ENCODE peak calls at places on chromosomes 13 and 19, in eight cellular contexts. One of them, this sample, is unnamed.
A peak's percentile ranks its signal among the peaks of the same experiment; 100 is the strongest.

GRCh38 chr13:40498461-40498860 is 168.0 kb downstream of the FOXO1 start:
- DNase-seq in tibial artery: no peak
- DNase-seq in fibroblast of lung: no peak
- DNase-seq in ovary: no peak
- DNase-seq in AG04450: no peak
- DNase-seq in esophagus squamous epithelium: no peak
- DNase-seq in psoas muscle: no peak
- DNase-seq in lung: no peak
- DNase-seq in this sample: no peak

GRCh38 chr13:98542568-98543379 is 34.1 kb downstream of the STK24 start:
- DNase-seq in AG04450: no peak
- DNase-seq in tibial artery: peak; percentile 46
- DNase-seq in lung: no peak
- DNase-seq in ovary: no peak
- DNase-seq in esophagus squamous epithelium: no peak
- DNase-seq in fibroblast of lung: no peak
- DNase-seq in psoas muscle: no peak
- DNase-seq in this sample: no peak

GRCh38 chr19:38898788-38899446 is 501 bp downstream of the SIRT2 start:
- DNase-seq in esophagus squamous epithelium: no peak
- DNase-seq in psoas muscle: no peak
- DNase-seq in fibroblast of lung: peak; percentile 12
- DNase-seq in AG04450: no peak
- DNase-seq in tibial artery: no peak
- DNase-seq in ovary: no peak
- DNase-seq in lung: peak; percentile 42
- DNase-seq in this sample: no peak

GRCh38 chr13:22144806-22145205 is 473.9 kb downstream of the FGF9 start:
- DNase-seq in ovary: no peak
- DNase-seq in esophagus squamous epithelium: no peak
- DNase-seq in fibroblast of lung: no peak
- DNase-seq in AG04450: no peak
- DNase-seq in lung: no peak
- DNase-seq in psoas muscle: no peak
- DNase-seq in tibial artery: no peak
- DNase-seq in this sample: no peak

GRCh38 chr19:41189425-41190065 is 3.5 kb upstream of the CYP2S1 start:
- DNase-seq in tibial artery: no peak
- DNase-seq in lung: no peak
- DNase-seq in AG04450: no peak
- DNase-seq in fibroblast of lung: no peak
- DNase-seq in esophagus squamous epithelium: no peak
- DNase-seq in psoas muscle: no peak
- DNase-seq in ovary: no peak
- DNase-seq in this sample: no peak

GRCh38 chr19:29591670-29592069 is 14.4 kb upstream of the POP4 start:
- DNase-seq in esophagus squamous epithelium: no peak
- DNase-seq in AG04450: no peak
- DNase-seq in tibial artery: no peak
- DNase-seq in ovary: no peak
- DNase-seq in lung: no peak
- DNase-seq in psoas muscle: no peak
- DNase-seq in fibroblast of lung: no peak
- DNase-seq in this sample: no peak

GRCh38 chr13:29901714-29902631 is 51.6 kb upstream of the UBL3 start:
- DNase-seq in lung: peak; percentile 56
- DNase-seq in AG04450: peak; percentile 92
- DNase-seq in psoas muscle: no peak
- DNase-seq in esophagus squamous epithelium: no peak
- DNase-seq in ovary: no peak
- DNase-seq in tibial artery: no peak
- DNase-seq in fibroblast of lung: peak; percentile 96
- DNase-seq in this sample: no peak

GRCh38 chr13:84192125-84192524 is 309.9 kb upstream of the SLITRK1 start:
- DNase-seq in tibial artery: no peak
- DNase-seq in esophagus squamous epithelium: no peak
- DNase-seq in fibroblast of lung: peak; percentile 47
- DNase-seq in ovary: no peak
- DNase-seq in lung: no peak
- DNase-seq in AG04450: peak; percentile 67
- DNase-seq in psoas muscle: no peak
- DNase-seq in this sample: no peak

GRCh38 chr19:46451352-46451751 is 20.0 kb downstream of the PNMA8A start:
- DNase-seq in lung: no peak
- DNase-seq in psoas muscle: no peak
- DNase-seq in AG04450: no peak
- DNase-seq in tibial artery: no peak
- DNase-seq in ovary: no peak
- DNase-seq in esophagus squamous epithelium: no peak
- DNase-seq in fibroblast of lung: no peak
- DNase-seq in this sample: peak; percentile 86

GRCh38 chr19:54282706-54283105 is 1.8 kb upstream of the LILRB2 start:
- DNase-seq in fibroblast of lung: no peak
- DNase-seq in tibial artery: no peak
- DNase-seq in AG04450: no peak
- DNase-seq in psoas muscle: no peak
- DNase-seq in ovary: no peak
- DNase-seq in esophagus squamous epithelium: no peak
- DNase-seq in lung: no peak
- DNase-seq in this sample: no peak

GRCh38 chr19:18419699-18420460 is 682 bp downstream of the SSBP4 start:
- DNase-seq in psoas muscle: peak; percentile 51
- DNase-seq in lung: no peak
- DNase-seq in ovary: peak; percentile 67
- DNase-seq in esophagus squamous epithelium: no peak
- DNase-seq in fibroblast of lung: no peak
- DNase-seq in tibial artery: peak; percentile 51
- DNase-seq in AG04450: no peak
- DNase-seq in this sample: no peak

GRCh38 chr19:40614595-40615411 is 13.6 kb downstream of the LTBP4 start:
- DNase-seq in psoas muscle: peak; percentile 81
- DNase-seq in lung: peak; percentile 76
- DNase-seq in fibroblast of lung: peak; percentile 98
- DNase-seq in esophagus squamous epithelium: peak; percentile 27
- DNase-seq in ovary: peak; percentile 85
- DNase-seq in AG04450: peak; percentile 96
- DNase-seq in tibial artery: peak; percentile 92
- DNase-seq in this sample: no peak

GRCh38 chr13:35711909-35712308 is 235.4 kb upstream of the MAB21L1 start:
- DNase-seq in AG04450: no peak
- DNase-seq in tibial artery: no peak
- DNase-seq in lung: no peak
- DNase-seq in ovary: no peak
- DNase-seq in esophagus squamous epithelium: no peak
- DNase-seq in fibroblast of lung: no peak
- DNase-seq in psoas muscle: no peak
- DNase-seq in this sample: no peak

GRCh38 chr13:102028198-102028597 is 373.6 kb downstream of the FGF14 start:
- DNase-seq in AG04450: no peak
- DNase-seq in psoas muscle: no peak
- DNase-seq in lung: no peak
- DNase-seq in tibial artery: no peak
- DNase-seq in ovary: no peak
- DNase-seq in fibroblast of lung: no peak
- DNase-seq in esophagus squamous epithelium: no peak
- DNase-seq in this sample: no peak

GRCh38 chr19:33325920-33326319 is 23.6 kb upstream of the CEBPA start:
- DNase-seq in tibial artery: peak; percentile 67
- DNase-seq in psoas muscle: peak; percentile 72
- DNase-seq in fibroblast of lung: peak; percentile 72
- DNase-seq in ovary: no peak
- DNase-seq in lung: no peak
- DNase-seq in AG04450: no peak
- DNase-seq in esophagus squamous epithelium: no peak
- DNase-seq in this sample: no peak

DNA sequence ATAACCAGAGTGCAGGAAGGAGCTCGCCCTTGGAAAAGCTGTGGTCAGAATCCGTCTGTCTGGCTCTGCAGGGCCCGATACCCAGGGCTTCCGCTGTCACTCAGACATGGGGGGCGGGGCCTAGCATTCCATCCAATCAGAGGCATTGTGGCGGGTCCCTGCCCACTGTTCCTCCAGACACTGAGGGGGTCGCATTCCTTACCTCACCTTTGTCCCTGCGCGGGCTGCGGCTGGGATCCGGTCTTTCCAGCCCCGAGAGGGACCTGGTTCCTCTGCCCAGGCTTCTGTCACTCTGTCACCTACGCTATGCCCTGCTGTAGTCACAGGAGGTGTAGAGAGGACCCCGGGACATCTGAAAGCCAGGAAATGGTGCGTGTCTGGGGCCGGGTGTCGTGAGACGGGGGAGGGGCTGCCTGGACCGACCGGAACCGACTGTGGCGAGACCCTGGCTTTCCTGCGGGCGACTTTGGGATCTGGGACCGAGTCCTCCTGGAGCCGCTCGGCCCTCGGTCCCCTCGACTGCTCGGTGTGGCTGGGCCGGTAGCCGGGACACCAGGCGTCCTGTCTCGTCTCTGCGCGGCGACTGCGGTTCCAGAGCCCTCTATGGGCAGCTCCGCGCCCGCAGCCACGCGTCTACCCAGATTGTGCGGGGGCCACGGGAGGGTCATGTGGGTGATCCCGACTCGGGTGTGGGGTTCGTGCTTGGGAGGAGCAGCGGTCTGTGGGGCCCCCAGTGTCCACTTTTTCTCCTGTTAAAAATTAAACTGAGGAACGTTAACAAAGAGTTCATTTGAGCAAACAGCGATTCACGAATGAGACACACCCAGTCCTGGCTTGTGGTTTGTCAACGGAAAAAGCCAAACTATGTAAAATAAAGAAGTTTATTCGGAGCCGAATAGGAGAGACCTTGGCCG is at the start of gene ZNF69:
- DNase-seq in fibroblast of lung: peak; percentile 63
- DNase-seq in esophagus squamous epithelium: no peak
- DNase-seq in lung: peak; percentile 92
- DNase-seq in psoas muscle: peak; percentile 88
- DNase-seq in AG04450: no peak
- DNase-seq in ovary: peak; percentile 83
- DNase-seq in tibial artery: peak; percentile 94
- DNase-seq in this sample: peak; percentile 96
- TF ChIP-seq CTCF in fibroblast of lung: no peak
- TF ChIP-seq CTCF in esophagus squamous epithelium: peak; percentile 7
- TF ChIP-seq CTCF in lung: no peak
- TF ChIP-seq CTCF in psoas muscle: peak; percentile 26
- TF ChIP-seq CTCF in AG04450: peak; percentile 9
- TF ChIP-seq CTCF in ovary: no peak
- TF ChIP-seq CTCF in tibial artery: peak; percentile 28
- TF ChIP-seq CTCF in this sample: peak; percentile 49

GRCh38 chr19:3783660-3784584 is 2.3 kb downstream of the MATK start:
- DNase-seq in ovary: no peak
- DNase-seq in lung: no peak
- DNase-seq in tibial artery: no peak
- DNase-seq in psoas muscle: no peak
- DNase-seq in fibroblast of lung: no peak
- DNase-seq in AG04450: no peak
- DNase-seq in esophagus squamous epithelium: no peak
- DNase-seq in this sample: peak; percentile 79

GRCh38 chr19:3782903-3783302 is 3.3 kb downstream of the MATK start:
- DNase-seq in fibroblast of lung: no peak
- DNase-seq in AG04450: no peak
- DNase-seq in psoas muscle: no peak
- DNase-seq in ovary: no peak
- DNase-seq in tibial artery: no peak
- DNase-seq in esophagus squamous epithelium: no peak
- DNase-seq in lung: no peak
- DNase-seq in this sample: no peak

GRCh38 chr19:3785938-3786824 is at the start of gene MATK:
- DNase-seq in lung: no peak
- DNase-seq in esophagus squamous epithelium: no peak
- DNase-seq in psoas muscle: no peak
- DNase-seq in tibial artery: no peak
- DNase-seq in AG04450: no peak
- DNase-seq in fibroblast of lung: no peak
- DNase-seq in ovary: no peak
- DNase-seq in this sample: no peak

GRCh38 chr19:3784607-3785463 is 1.3 kb downstream of the MATK start:
- DNase-seq in ovary: no peak
- DNase-seq in esophagus squamous epithelium: no peak
- DNase-seq in psoas muscle: no peak
- DNase-seq in fibroblast of lung: no peak
- DNase-seq in lung: no peak
- DNase-seq in AG04450: no peak
- DNase-seq in tibial artery: no peak
- DNase-seq in this sample: no peak

GRCh38 chr19:3785464-3785937 is 680 bp downstream of the MATK start:
- DNase-seq in lung: no peak
- DNase-seq in tibial artery: no peak
- DNase-seq in fibroblast of lung: no peak
- DNase-seq in esophagus squamous epithelium: no peak
- DNase-seq in psoas muscle: no peak
- DNase-seq in AG04450: no peak
- DNase-seq in ovary: no peak
- DNase-seq in this sample: no peak
- H3K27ac ChIP-seq in lung: peak overlapping the region; percentile 32
- H3K27ac ChIP-seq in tibial artery: no peak overlapping the region
- H3K27ac ChIP-seq in fibroblast of lung: no peak overlapping the region
- H3K27ac ChIP-seq in esophagus squamous epithelium: no peak overlapping the region
- H3K27ac ChIP-seq in psoas muscle: no peak overlapping the region
- H3K27ac ChIP-seq in AG04450: no peak overlapping the region
- H3K27ac ChIP-seq in ovary: no peak overlapping the region
- H3K27ac ChIP-seq in this sample: peak overlapping the region; percentile 88

GRCh38 chr13:51645154-51645650 is 60.9 kb downstream of the WDFY2 start:
- DNase-seq in ovary: no peak
- DNase-seq in lung: no peak
- DNase-seq in AG04450: no peak
- DNase-seq in esophagus squamous epithelium: no peak
- DNase-seq in psoas muscle: no peak
- DNase-seq in fibroblast of lung: peak; percentile 90
- DNase-seq in tibial artery: no peak
- DNase-seq in this sample: no peak
- H3K4me3 ChIP-seq in ovary: no peak overlapping the region
- H3K4me3 ChIP-seq in lung: no peak overlapping the region
- H3K4me3 ChIP-seq in AG04450: no peak overlapping the region
- H3K4me3 ChIP-seq in esophagus squamous epithelium: no peak overlapping the region
- H3K4me3 ChIP-seq in psoas muscle: no peak overlapping the region
- H3K4me3 ChIP-seq in fibroblast of lung: no peak overlapping the region
- H3K4me3 ChIP-seq in tibial artery: no peak overlapping the region
- H3K4me3 ChIP-seq in this sample: no peak overlapping the region

GRCh38 chr19:14114439-14114838 is 3.1 kb downstream of the PRKACA start:
- DNase-seq in ovary: no peak
- DNase-seq in psoas muscle: no peak
- DNase-seq in tibial artery: no peak
- DNase-seq in fibroblast of lung: no peak
- DNase-seq in lung: no peak
- DNase-seq in esophagus squamous epithelium: no peak
- DNase-seq in AG04450: no peak
- DNase-seq in this sample: no peak

GRCh38 chr19:14114854-14115253 is 2.7 kb downstream of the PRKACA start:
- DNase-seq in psoas muscle: peak; percentile 71
- DNase-seq in lung: peak; percentile 54
- DNase-seq in fibroblast of lung: no peak
- DNase-seq in tibial artery: peak; percentile 57
- DNase-seq in esophagus squamous epithelium: no peak
- DNase-seq in ovary: no peak
- DNase-seq in AG04450: no peak
- DNase-seq in this sample: peak; percentile 51

GRCh38 chr19:14112051-14112808 is 5.3 kb downstream of the PRKACA start:
- DNase-seq in tibial artery: no peak
- DNase-seq in fibroblast of lung: no peak
- DNase-seq in esophagus squamous epithelium: no peak
- DNase-seq in ovary: peak; percentile 54
- DNase-seq in AG04450: no peak
- DNase-seq in lung: no peak
- DNase-seq in psoas muscle: peak; percentile 56
- DNase-seq in this sample: no peak

GRCh38 chr19:14112809-14113385 is 4.7 kb downstream of the PRKACA start:
- DNase-seq in fibroblast of lung: no peak
- DNase-seq in tibial artery: peak; percentile 61
- DNase-seq in lung: no peak
- DNase-seq in AG04450: no peak
- DNase-seq in ovary: peak; percentile 87
- DNase-seq in esophagus squamous epithelium: no peak
- DNase-seq in psoas muscle: peak; percentile 72
- DNase-seq in this sample: no peak

GRCh38 chr19:14113762-14114414 is 3.7 kb downstream of the PRKACA start:
- DNase-seq in AG04450: no peak
- DNase-seq in ovary: peak; percentile 64
- DNase-seq in lung: peak; percentile 46
- DNase-seq in fibroblast of lung: no peak
- DNase-seq in tibial artery: no peak
- DNase-seq in psoas muscle: peak; percentile 89
- DNase-seq in esophagus squamous epithelium: no peak
- DNase-seq in this sample: peak; percentile 39
- TF ChIP-seq CTCF in AG04450: peak; percentile 28
- TF ChIP-seq CTCF in ovary: no peak
- TF ChIP-seq CTCF in lung: no peak
- TF ChIP-seq CTCF in fibroblast of lung: no peak
- TF ChIP-seq CTCF in tibial artery: no peak
- TF ChIP-seq CTCF in psoas muscle: peak; percentile 69
- TF ChIP-seq CTCF in esophagus squamous epithelium: no peak
- TF ChIP-seq CTCF in this sample: peak; percentile 47